ENCODE peak calls at places on chromosome 12, in five cellular contexts. U, Z, T, S and J are unnamed samples.

GRCh38 chr12:130566446-130567155 is 149.5 kb downstream of the RIMBP2 start:
- DNase-seq in U (no peak), Z (no peak), T (no peak), S (no peak), J (no peak)

GRCh38 chr12:112299704-112300103 is 82.5 kb downstream of the HECTD4 start:
- DNase-seq in U (no peak), Z (no peak), T (no peak), S (no peak), J (no peak)

GRCh38 chr12:14283489-14284144 is 81.9 kb upstream of the ATF7IP start:
- DNase-seq in U (peak), Z (peak), T (peak), S (no peak), J (no peak)

GRCh38 chr12:69495071-69495470 is 24.9 kb downstream of the FRS2 start:
- DNase-seq in U (no peak), Z (no peak), T (no peak), S (no peak), J (no peak)

GRCh38 chr12:24418157-24418556 is 468.7 kb upstream of the SOX5 start:
- DNase-seq in U (no peak), Z (no peak), T (no peak), S (no peak), J (no peak)

GRCh38 chr12:57744194-57744776 is 554 bp upstream of the TSPAN31 start:
- DNase-seq in U (no peak), Z (peak), T (no peak), S (peak), J (peak)

GRCh38 chr12:11795192-11795909 is 145.9 kb downstream of the ETV6 start:
- DNase-seq in U (no peak), Z (no peak), T (no peak), S (no peak), J (no peak)

GRCh38 chr12:49784756-49785409 is 43.3 kb downstream of the NCKAP5L start:
- DNase-seq in U (no peak), Z (no peak), T (no peak), S (no peak), J (no peak)

GRCh38 chr12:48197549-48197966 is 5.5 kb downstream of the OR10AD1 start:
- DNase-seq in U (no peak), Z (peak), T (peak), S (no peak), J (no peak)

GRCh38 chr12:106296179-106296877 is 6.2 kb upstream of the TCP11L2 start:
- DNase-seq in U (no peak), Z (no peak), T (no peak), S (no peak), J (no peak)

GRCh38 chr12:52151859-52152783 is 39.7 kb downstream of the KRT80 start:
- DNase-seq in U (peak), Z (no peak), T (peak), S (peak), J (peak)

GRCh38 chr12:54660320-54660962 is 12.3 kb upstream of the DCD start:
- DNase-seq in U (no peak), Z (no peak), T (no peak), S (no peak), J (no peak)

GRCh38 chr12:6328045-6328779 is 13.7 kb downstream of the TNFRSF1A start:
- DNase-seq in U (no peak), Z (no peak), T (no peak), S (no peak), J (no peak)

GRCh38 chr12:129901256-129901655 is 2.6 kb downstream of the TMEM132D start:
- DNase-seq in U (no peak), Z (no peak), T (no peak), S (no peak), J (no peak)

GRCh38 chr12:51951199-51951842 is at the start of gene ACVR1B:
- DNase-seq in U (peak), Z (peak), T (peak), S (peak), J (peak)

GRCh38 chr12:57342207-57342691 is 88.6 kb downstream of the R3HDM2 start:
- DNase-seq in U (peak), Z (no peak), T (peak), S (no peak), J (peak)

GRCh38 chr12:124359671-124360581 is 65.0 kb downstream of the RFLNA start:
- DNase-seq in U (peak), Z (peak), T (no peak), S (no peak), J (peak)

GRCh38 chr12:5376591-5377207 is 55.2 kb upstream of the NTF3 start:
- DNase-seq in U (no peak), Z (peak), T (no peak), S (no peak), J (no peak)